ENCODE peak calls at places on chromosomes 7 and 10, in four cellular contexts. Z is cardiac fibroblast, D is upper lobe of right lung, V is amniotic epithelial cell. N is an unnamed sample.

GRCh38 chr10:1190791-1191490 is 134.8 kb downstream of the WDR37 start:
- DNase-seq in Z (no peak), D (peak), V (no peak), N (no peak)

GRCh38 chr10:96283351-96283750 is 12.0 kb upstream of the BLNK start:
- DNase-seq in Z (no peak), D (no peak), V (peak), N (no peak)

GRCh38 chr10:860519-860918 is 71.0 kb downstream of the LARP4B start:
- DNase-seq in Z (no peak), D (no peak), V (no peak), N (no peak)

GRCh38 chr10:33661580-33662269 is 327.3 kb upstream of the NRP1 start:
- DNase-seq in Z (peak), D (peak), V (no peak), N (no peak)

GRCh38 chr7:112290065-112290464 is 83.6 kb downstream of the ZNF277 start:
- DNase-seq in Z (peak), D (no peak), V (peak), N (no peak)

GRCh38 chr7:143384148-143384547 is 3.0 kb downstream of the ZYX start:
- DNase-seq in Z (peak), D (peak), V (peak), N (no peak)

GRCh38 chr7:88233828-88234227 is 14.0 kb upstream of the SRI start:
- DNase-seq in Z (no peak), D (no peak), V (no peak), N (no peak)

GRCh38 chr10:130652964-130653578 is 516.9 kb downstream of the GLRX3 start:
- DNase-seq in Z (no peak), D (no peak), V (no peak), N (no peak)

GRCh38 chr10:96720422-96721206 is at the start of gene PIK3AP1:
- DNase-seq in Z (no peak), D (peak), V (no peak), N (peak)

GRCh38 chr7:133698127-133698526 is 429.0 kb upstream of the LRGUK start:
- DNase-seq in Z (no peak), D (no peak), V (peak), N (no peak)

GRCh38 chr7:7178906-7179305 is 3.4 kb upstream of the C1GALT1 start:
- DNase-seq in Z (no peak), D (no peak), V (peak), N (no peak)

GRCh38 chr10:71933651-71934050 is 30.5 kb upstream of the CHST3 start:
- DNase-seq in Z (no peak), D (no peak), V (no peak), N (peak)

GRCh38 chr7:128934361-128935352 is 3.1 kb upstream of the IRF5 start:
- DNase-seq in Z (no peak), D (peak), V (no peak), N (peak)

GRCh38 chr7:72754312-72754711 is 73.7 kb downstream of the TYW1B start:
- DNase-seq in Z (peak), D (no peak), V (peak), N (no peak)

GRCh38 chr10:70923696-70924095 is 35.3 kb upstream of the PCBD1 start:
- DNase-seq in Z (no peak), D (no peak), V (no peak), N (no peak)

GRCh38 chr7:15801565-15801964 is 115.1 kb upstream of the MEOX2 start:
- DNase-seq in Z (peak), D (no peak), V (peak), N (no peak)

GRCh38 chr7:35985126-35985754 is 167.8 kb upstream of the EEPD1 start:
- DNase-seq in Z (peak), D (peak), V (peak), N (peak)

GRCh38 chr10:32413513-32413912 is 32.4 kb upstream of the CCDC7 start:
- DNase-seq in Z (peak), D (no peak), V (peak), N (no peak)

GRCh38 chr10:102324061-102324460 is 71.4 kb upstream of the NFKB2 start:
- DNase-seq in Z (peak), D (no peak), V (peak), N (no peak)

GRCh38 chr10:132570771-132571564 is 33.4 kb downstream of the INPP5A start:
- DNase-seq in Z (no peak), D (peak), V (no peak), N (peak)

GRCh38 chr10:117699436-117700075 is 157.0 kb downstream of the EMX2 start:
- DNase-seq in Z (no peak), D (no peak), V (no peak), N (no peak)

GRCh38 chr10:4459531-4459930 is 366.5 kb upstream of the AKR1E2 start:
- DNase-seq in Z (peak), D (no peak), V (peak), N (no peak)

GRCh38 chr10:129963076-129963830 is 821 bp downstream of the EBF3 start:
- DNase-seq in Z (peak), D (no peak), V (peak), N (no peak)

GRCh38 chr7:43647772-43648643 is 65.1 kb downstream of the STK17A start:
- DNase-seq in Z (peak), D (peak), V (peak), N (no peak)

GRCh38 chr10:72244573-72245038 is 28.5 kb upstream of the ASCC1 start:
- DNase-seq in Z (no peak), D (no peak), V (no peak), N (no peak)

GRCh38 chr7:27262121-27262520 is 19.5 kb downstream of the EVX1 start:
- DNase-seq in Z (no peak), D (no peak), V (no peak), N (no peak)